ENCODE peak calls at places on chromosomes 11 and 22, in seven cellular contexts. H is endodermal cell; E is fibroblast of lung; L is psoas muscle; Q is ovary; V is HCT116; X is CD8-positive, alpha-beta T cell. I is an unnamed sample.

GRCh38 chr11:6667733-6668374 is 12.2 kb upstream of the DCHS1 start:
- DNase-seq in L (no peak), H (peak; percentile 65), V (peak; percentile 38), Q (no peak), X (peak; percentile 22), E (no peak), I (no peak)

GRCh38 chr11:66707486-66707885 is 21.5 kb downstream of the SPTBN2 start:
- DNase-seq in E (no peak), X (no peak), L (no peak), H (no peak), V (no peak), Q (no peak), I (no peak)

GRCh38 chr22:42902875-42903510 is 45.9 kb upstream of the ARFGAP3 start:
- DNase-seq in H (peak; percentile 69), E (no peak), V (no peak), L (no peak), X (no peak), Q (peak; percentile 63), I (no peak)

GRCh38 chr11:4370166-4370565 is 2.0 kb upstream of the OR52B4 start:
- DNase-seq in Q (no peak), E (no peak), H (no peak), L (no peak), X (no peak), V (no peak), I (no peak)

GRCh38 chr22:46564084-46564714 is 26.8 kb upstream of the CELSR1 start:
- DNase-seq in X (no peak), H (no peak), L (no peak), E (no peak), V (no peak), Q (no peak), I (no peak)

GRCh38 chr11:61108847-61109585 is 6.7 kb downstream of the CD5 start:
- DNase-seq in V (no peak), E (no peak), Q (no peak), H (no peak), X (no peak), L (no peak), I (no peak)

GRCh38 chr11:12961615-12962014 is 47.5 kb upstream of the RASSF10 start:
- DNase-seq in Q (no peak), L (no peak), X (no peak), H (no peak), E (no peak), V (no peak), I (no peak)

GRCh38 chr11:47899801-47900200 is 51.7 kb upstream of the NUP160 start:
- DNase-seq in V (no peak), H (no peak), L (no peak), X (no peak), Q (no peak), E (no peak), I (no peak)

GRCh38 chr22:31625257-31625640 is 36.8 kb downstream of the PISD start:
- DNase-seq in H (no peak), L (no peak), X (no peak), E (no peak), Q (no peak), V (no peak), I (no peak)

GRCh38 chr11:8266246-8267241 is 2.9 kb upstream of the LMO1 start:
- DNase-seq in E (no peak), V (no peak), Q (no peak), L (no peak), H (peak; percentile 36), X (no peak), I (no peak)

GRCh38 chr22:44752285-44753188 is at the start of gene ARHGAP8:
- DNase-seq in H (peak; percentile 93), X (peak; percentile 44), L (no peak), V (no peak), E (no peak), Q (no peak), I (peak; percentile 75)

GRCh38 chr11:73931039-73931645 is 19.7 kb upstream of the DNAJB13 start:
- DNase-seq in Q (no peak), V (peak; percentile 79), H (peak; percentile 76), L (no peak), E (peak; percentile 77), X (no peak), I (no peak)

GRCh38 chr11:35372565-35373283 is 46.6 kb downstream of the SLC1A2 start:
- DNase-seq in X (no peak), E (no peak), L (no peak), Q (no peak), H (no peak), V (no peak), I (no peak)

GRCh38 chr11:9662273-9662672 is 1.6 kb upstream of the SWAP70 start:
- DNase-seq in L (no peak), X (no peak), Q (no peak), H (peak; percentile 11), E (peak; percentile 30), V (no peak), I (peak; percentile 50)

GRCh38 chr22:28983788-28984441 is 77.7 kb downstream of the C22orf31 start:
- DNase-seq in E (no peak), X (no peak), H (peak; percentile 75), Q (no peak), L (no peak), V (no peak), I (no peak)

GRCh38 chr11:132549001-132549400 is 983.3 kb downstream of the OPCML start:
- DNase-seq in V (no peak), Q (no peak), L (no peak), X (no peak), E (peak; percentile 60), H (no peak), I (no peak)

GRCh38 chr22:29710193-29710592 is 9.6 kb upstream of the CABP7 start:
- DNase-seq in Q (no peak), V (no peak), L (no peak), X (no peak), E (no peak), H (no peak), I (no peak)

DNA sequence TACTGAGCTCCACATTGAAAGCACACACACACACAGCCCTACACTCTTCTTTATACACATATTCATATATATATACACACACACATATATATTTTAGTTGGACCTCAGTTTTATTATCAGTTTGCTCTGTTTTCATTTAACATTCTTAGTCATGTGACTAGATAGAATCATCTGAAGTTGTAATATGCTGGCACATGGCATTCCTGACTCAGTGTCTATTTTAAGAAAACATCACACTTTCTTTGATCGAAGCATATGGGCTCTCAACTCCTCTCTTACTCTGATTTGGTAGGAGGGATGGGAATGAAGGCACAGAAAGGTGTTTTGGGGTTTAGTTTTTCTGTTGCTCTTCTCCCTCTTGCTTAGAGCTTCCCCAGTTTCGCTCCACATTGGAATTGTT is 24.8 kb downstream of the AMOTL1 start:
- DNase-seq in X (no peak), L (no peak), H (no peak), V (no peak), E (peak; percentile 55), Q (no peak), I (no peak)
- H3K4me1 ChIP-seq in X (no peaks in the 10 kb centered on the region), L (peaks cover 94% of the 10 kb centered on the region), H (peaks cover 9% of the 10 kb centered on the region), V (peaks cover 94% of the 10 kb centered on the region), E (peaks cover 41% of the 10 kb centered on the region), Q (peaks cover 23% of the 10 kb centered on the region), I (peaks cover 67% of the 10 kb centered on the region)

GRCh38 chr22:20027966-20028854 is 7.3 kb downstream of the TANGO2 start:
- DNase-seq in H (no peak), V (no peak), X (no peak), E (no peak), L (no peak), Q (no peak), I (no peak)

GRCh38 chr22:20028855-20029549 is 8.1 kb downstream of the TANGO2 start:
- DNase-seq in H (no peak), E (no peak), Q (no peak), V (no peak), L (no peak), X (no peak), I (no peak)

GRCh38 chr22:20025401-20026203 is 4.7 kb downstream of the TANGO2 start:
- DNase-seq in L (no peak), E (no peak), V (no peak), X (no peak), Q (no peak), H (no peak), I (no peak)

GRCh38 chr22:20026204-20026908 is 5.4 kb downstream of the TANGO2 start:
- DNase-seq in H (no peak), E (no peak), V (no peak), Q (no peak), X (no peak), L (peak; percentile 4), I (no peak)

DNA sequence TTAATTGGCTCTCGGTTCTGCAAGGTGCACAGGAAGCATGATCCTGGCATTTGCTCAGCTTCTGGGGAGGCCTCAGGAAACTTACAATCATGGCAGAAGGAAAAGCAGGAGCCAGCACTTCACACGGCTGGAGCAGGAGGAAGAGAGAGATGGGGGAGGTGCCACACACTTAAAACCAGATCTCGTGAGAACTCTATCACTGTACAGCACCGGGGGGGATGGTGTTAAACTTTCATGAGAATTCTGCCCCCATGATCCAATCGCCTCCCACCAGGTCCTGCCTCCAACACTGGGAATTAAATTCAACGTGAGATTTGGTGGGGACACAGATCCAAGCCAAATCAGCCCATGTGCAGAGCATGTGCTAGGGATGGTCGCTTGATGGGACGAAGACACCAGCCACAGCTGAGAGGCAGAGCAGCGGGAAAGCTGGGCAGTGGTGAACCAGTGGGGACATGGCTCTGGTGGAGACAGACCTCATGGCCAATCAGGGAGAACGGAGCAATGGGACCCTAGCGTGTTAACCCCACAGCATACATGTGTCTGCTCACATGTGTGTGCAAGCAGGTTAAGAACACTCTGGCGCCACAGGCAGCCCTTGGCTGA is 6.2 kb downstream of the TANGO2 start:
- DNase-seq in X (no peak), V (no peak), Q (no peak), E (no peak), L (no peak), H (no peak), I (no peak)
- H3K36me3 ChIP-seq in X (peaks cover 4% of the 10 kb centered on the region), V (no peaks in the 10 kb centered on the region), Q (no peaks in the 10 kb centered on the region), E (no peaks in the 10 kb centered on the region), L (no peaks in the 10 kb centered on the region), H (no peaks in the 10 kb centered on the region), I (peaks cover 24% of the 10 kb centered on the region)

DNA sequence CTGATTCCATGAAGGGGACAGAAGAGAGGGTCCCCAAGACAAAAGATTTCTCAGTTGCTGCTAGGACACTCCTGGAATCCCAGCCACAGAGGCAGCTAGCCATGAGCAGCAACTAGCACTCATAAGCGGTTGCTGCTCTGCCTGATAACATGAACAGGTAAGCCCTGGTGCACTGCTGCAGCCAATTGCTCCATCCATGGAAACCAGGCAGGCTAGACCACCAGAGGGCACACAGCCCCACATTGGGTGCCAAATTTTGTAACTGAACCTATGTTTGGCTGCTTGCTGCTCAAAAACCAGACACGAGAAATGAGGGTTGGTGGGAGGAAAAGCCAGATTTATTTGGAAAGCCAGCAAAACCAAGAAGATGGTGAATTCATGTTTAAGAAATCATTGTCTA is 21.9 kb upstream of the QSER1 start:
- DNase-seq in V (no peak), L (no peak), X (peak; percentile 36), E (no peak), H (peak; percentile 88), Q (no peak), I (no peak)
- TF ChIP-seq CTCF in V (peak; percentile 72), L (peak; percentile 31), X (peak; percentile 23), E (peak; percentile 29), H (peak; percentile 79), Q (no peak), I (peak; percentile 35)

GRCh38 chr22:37195921-37196320 is 7.9 kb upstream of the C1QTNF6 start:
- DNase-seq in H (no peak), E (peak; percentile 55), V (no peak), L (no peak), X (no peak), Q (peak; percentile 33), I (no peak)
- H3K4me1 ChIP-seq in H (peaks cover 14% of the 10 kb centered on the region), E (peaks cover 23% of the 10 kb centered on the region), V (peaks cover 93% of the 10 kb centered on the region), L (peaks cover 34% of the 10 kb centered on the region), X (peaks cover 53% of the 10 kb centered on the region), Q (peaks cover 18% of the 10 kb centered on the region), I (peaks cover 51% of the 10 kb centered on the region)

GRCh38 chr11:1005913-1006312 is 30.6 kb downstream of the MUC6 start:
- DNase-seq in E (no peak), H (no peak), Q (peak; percentile 74), V (no peak), L (peak; percentile 48), X (no peak), I (no peak)
- H3K36me3 ChIP-seq in E (peaks cover 18% of the 10 kb centered on the region), H (peaks cover 62% of the 10 kb centered on the region), Q (no peaks in the 10 kb centered on the region), V (peaks cover 17% of the 10 kb centered on the region), L (peaks cover 6% of the 10 kb centered on the region), X (peaks cover 34% of the 10 kb centered on the region), I (peaks cover 100% of the 10 kb centered on the region)